ENCODE peak calls at places on chromosomes 11 and 22, in four cellular contexts. U is CD8-positive, alpha-beta T cell; V is astrocyte of the spinal cord; L is neural progenitor cell. D is an unnamed sample.

GRCh38 chr11:60175860-60176275 is 7.0 kb downstream of the MS4A6A start:
- DNase-seq in V (no peak), U (no peak), L (no peak), D (no peak)

GRCh38 chr11:123221074-123221473 is 26.0 kb upstream of the CLMP start:
- DNase-seq in U (no peak), L (no peak), V (no peak), D (no peak)

GRCh38 chr22:41799486-41800347 is 762 bp upstream of the CCDC134 start:
- DNase-seq in L (peak), V (peak), U (no peak), D (no peak)

GRCh38 chr11:69280994-69281393 is 13.0 kb upstream of the MYEOV start:
- DNase-seq in U (no peak), L (no peak), V (peak), D (peak)

GRCh38 chr11:10670099-10670498 is 23.5 kb downstream of the IRAG1 start:
- DNase-seq in V (no peak), U (no peak), L (no peak), D (no peak)

GRCh38 chr11:14359573-14360031 is 619 bp upstream of the RRAS2 start:
- DNase-seq in V (no peak), L (no peak), U (no peak), D (peak)

GRCh38 chr11:8070417-8071101 is 10.5 kb upstream of the TUB start:
- DNase-seq in V (peak), L (peak), U (no peak), D (peak)

GRCh38 chr11:112797653-112798293 is 163.4 kb upstream of the NCAM1 start:
- DNase-seq in L (peak), V (peak), U (peak), D (peak)

GRCh38 chr11:123303924-123304323 is 108.9 kb upstream of the CLMP start:
- DNase-seq in L (no peak), V (no peak), U (no peak), D (no peak)

GRCh38 chr11:11192541-11192940 is 160.5 kb downstream of the CSNK2A3 start:
- DNase-seq in V (no peak), L (no peak), U (no peak), D (no peak)

GRCh38 chr22:43840431-43840830 is 21.9 kb downstream of the SULT4A1 start:
- DNase-seq in L (no peak), U (no peak), V (no peak), D (no peak)

GRCh38 chr11:64360403-64360980 is 1.5 kb downstream of the RPS6KA4 start:
- DNase-seq in U (no peak), V (no peak), L (no peak), D (no peak)

GRCh38 chr11:64361659-64362058 is 2.7 kb downstream of the RPS6KA4 start:
- DNase-seq in U (no peak), L (no peak), V (no peak), D (no peak)

GRCh38 chr11:64358907-64359711 is at the start of gene RPS6KA4:
- DNase-seq in V (peak), U (peak), L (peak), D (peak)

GRCh38 chr11:64358536-64358906 is 441 bp upstream of the RPS6KA4 start:
- DNase-seq in V (no peak), U (no peak), L (no peak), D (no peak)

DNA sequence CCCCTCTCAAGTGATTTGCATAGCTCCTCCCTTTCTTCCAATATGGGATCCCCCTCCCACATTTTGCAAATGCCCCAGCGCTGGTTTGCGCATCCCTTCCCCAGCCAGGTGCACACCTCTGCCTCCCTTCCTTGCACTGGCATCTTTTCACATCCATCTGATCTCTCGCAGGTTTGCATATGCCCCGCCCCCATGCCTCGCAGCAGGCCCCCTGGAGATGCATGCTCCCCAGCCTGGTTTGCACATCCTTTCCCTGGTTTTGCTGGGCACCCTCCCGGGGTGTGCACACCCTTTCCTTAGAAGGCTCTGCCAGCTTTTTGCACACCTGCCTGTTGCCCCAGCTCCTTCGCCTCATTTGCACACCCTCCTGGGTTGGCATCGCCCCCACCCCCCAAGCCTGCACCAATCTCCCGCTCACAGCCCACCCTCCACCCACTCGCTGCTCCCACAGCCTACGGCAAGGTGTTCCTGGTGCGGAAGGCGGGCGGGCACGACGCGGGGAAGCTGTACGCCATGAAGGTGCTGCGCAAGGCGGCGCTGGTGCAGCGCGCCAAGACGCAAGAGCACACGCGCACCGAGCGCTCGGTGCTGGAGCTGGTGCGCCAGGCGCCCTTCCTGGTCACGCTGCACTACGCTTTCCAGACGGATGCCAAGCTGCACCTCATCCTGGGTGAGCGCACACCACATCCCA is 895 bp downstream of the RPS6KA4 start:
- DNase-seq in U (peak), L (no peak), V (no peak), D (no peak)
- TF ChIP-seq CTCF in U (no peak), L (no peak), V (no peak), D (no peak)

GRCh38 chr11:117511981-117512448 is 184.4 kb downstream of the CEP164 start:
- DNase-seq in U (no peak), L (no peak), V (no peak), D (no peak)
- H3K4me3 ChIP-seq in U (no peak), L (no peak), V (no peak), D (no peak)

GRCh38 chr11:118997627-118998387 is at the start of gene CENATAC:
- DNase-seq in U (peak), L (peak), V (peak), D (peak)
- TF ChIP-seq CTCF in U (no peak), L (peak), V (no peak), D (no peak)

GRCh38 chr22:36017661-36018091 is 10.9 kb downstream of the RBFOX2 start:
- DNase-seq in U (no peak), L (no peak), V (no peak), D (no peak)
- H3K4me3 ChIP-seq in U (no peak), L (no peak), V (no peak), D (no peak)

DNA sequence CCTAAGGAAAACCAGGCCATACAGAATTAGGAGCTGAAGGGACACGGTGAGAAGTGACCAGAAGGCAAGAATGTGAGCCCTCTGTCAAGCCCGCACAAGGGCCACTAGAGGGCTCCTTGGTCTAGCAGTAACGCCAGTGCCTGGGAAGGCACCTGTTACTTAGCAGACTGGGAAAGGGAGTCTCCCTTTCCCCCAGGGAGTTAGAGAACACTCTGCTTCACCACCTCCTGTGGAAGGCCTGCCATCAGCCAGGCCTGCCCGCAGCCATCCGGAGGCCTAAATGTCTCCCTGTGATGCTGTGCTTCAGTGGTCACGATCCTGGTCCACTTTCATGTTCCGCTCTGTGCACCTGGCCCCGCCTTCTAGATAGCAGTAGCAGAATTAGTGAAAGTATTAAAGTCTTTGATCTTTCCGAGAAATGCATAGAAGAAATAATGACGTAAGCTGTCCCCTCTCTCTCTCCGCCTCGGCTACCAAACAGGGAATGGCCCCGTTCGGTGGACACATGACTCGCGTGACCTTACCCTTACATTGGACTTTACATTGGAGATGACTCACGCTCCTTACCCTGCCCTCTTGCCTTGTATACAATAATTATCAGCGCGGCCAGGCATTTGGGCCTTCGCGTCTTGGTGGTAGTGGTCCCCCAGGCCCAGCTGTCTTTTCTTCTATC is 10.7 kb upstream of the GSTP1 start:
- DNase-seq in L (peak), V (peak), U (peak), D (peak)
- TF ChIP-seq CTCF in L (peak), V (peak), U (peak), D (peak)

GRCh38 chr11:85742873-85743275 is 56.9 kb upstream of the CCDC89 start:
- DNase-seq in U (no peak), L (no peak), V (no peak), D (no peak)

GRCh38 chr11:85737738-85738137 is 51.7 kb upstream of the CCDC89 start:
- DNase-seq in U (peak), V (no peak), L (no peak), D (no peak)

GRCh38 chr11:85736121-85736520 is 50.1 kb upstream of the CCDC89 start:
- DNase-seq in U (no peak), L (peak), V (no peak), D (no peak)

GRCh38 chr11:85742348-85742747 is 56.4 kb upstream of the CCDC89 start:
- DNase-seq in V (no peak), L (no peak), U (no peak), D (no peak)

GRCh38 chr11:85740464-85741400 is 54.7 kb upstream of the CCDC89 start:
- DNase-seq in U (no peak), L (peak), V (no peak), D (no peak)
- H3K4me3 ChIP-seq in U (no peak), L (no peak), V (no peak), D (no peak)

GRCh38 chr11:99686838-99687237 is 666.1 kb downstream of the CNTN5 start:
- DNase-seq in V (no peak), L (no peak), U (no peak), D (no peak)

GRCh38 chr11:99682171-99682570 is 661.4 kb downstream of the CNTN5 start:
- DNase-seq in V (no peak), L (no peak), U (no peak), D (no peak)

GRCh38 chr11:99682646-99683045 is 661.9 kb downstream of the CNTN5 start:
- DNase-seq in L (no peak), U (no peak), V (no peak), D (no peak)

GRCh38 chr11:99683933-99684332 is 663.2 kb downstream of the CNTN5 start:
- DNase-seq in V (no peak), U (no peak), L (no peak), D (no peak)

DNA sequence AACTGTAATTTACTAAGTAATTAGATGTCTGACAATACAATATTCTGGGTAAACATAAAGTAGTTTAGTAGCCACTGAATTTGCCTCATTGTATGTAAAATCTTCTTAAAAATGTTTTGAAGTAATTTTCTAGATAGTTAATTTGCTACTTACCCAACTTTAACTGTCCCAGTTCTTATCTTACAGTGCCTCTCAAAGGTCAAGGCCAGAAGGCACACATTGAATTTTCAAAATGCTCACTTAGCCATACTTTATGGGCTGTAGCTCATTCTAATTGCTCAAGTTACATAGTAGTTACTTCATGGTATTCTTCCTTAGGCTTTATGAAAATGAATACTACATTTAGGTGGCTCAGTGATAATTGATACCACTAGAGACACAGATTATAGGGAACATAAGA is 666.6 kb downstream of the CNTN5 start:
- DNase-seq in V (no peak), U (no peak), L (no peak), D (no peak)
- TF ChIP-seq CTCF in V (peak), U (no peak), L (no peak), D (no peak)

GRCh38 chr11:72038491-72038890 is 39.8 kb downstream of the IL18BP start:
- DNase-seq in L (no peak), U (no peak), V (peak), D (peak)
- H3K4me3 ChIP-seq in L (peak), U (peak), V (peak), D (peak)

D was measured in fibroblast of mammary gland.